ENCODE peak calls at places on chromosome 11, in nine cellular contexts. Q, L, M, G, S, I, Y, A and E are unnamed samples.

GRCh38 chr11:130314184-130314748 is 451 bp downstream of the ZBTB44 start:
- DNase-seq in Q (peak; percentile 59), L (peak; percentile 15), M (peak; percentile 88), G (peak; percentile 40), S (peak; percentile 30), I (peak; percentile 62), Y (no peak), A (peak; percentile 86), E (no peak)

GRCh38 chr11:122137081-122137793 is 21.2 kb upstream of the BLID start:
- DNase-seq in Q (no peak), L (peak; percentile 67), M (no peak), G (peak; percentile 91), S (peak; percentile 88), I (peak; percentile 96), Y (peak; percentile 95), A (no peak), E (peak; percentile 91)

GRCh38 chr11:36070215-36070976 is 126.5 kb downstream of the LDLRAD3 start:
- DNase-seq in Q (no peak), L (no peak), M (no peak), G (no peak), S (no peak), I (no peak), Y (no peak), A (no peak), E (no peak)

GRCh38 chr11:74134661-74135515 is 35.9 kb downstream of the C2CD3 start:
- DNase-seq in Q (no peak), L (peak; percentile 42), M (no peak), G (peak; percentile 37), S (no peak), I (no peak), Y (no peak), A (no peak), E (no peak)

GRCh38 chr11:132423266-132423665 is 1052.9 kb downstream of the NTM start:
- DNase-seq in Q (no peak), L (no peak), M (no peak), G (no peak), S (no peak), I (no peak), Y (no peak), A (no peak), E (no peak)

GRCh38 chr11:105296806-105297205 is 157.2 kb upstream of the CARD18 start:
- DNase-seq in Q (no peak), L (no peak), M (no peak), G (no peak), S (no peak), I (no peak), Y (no peak), A (no peak), E (no peak)

GRCh38 chr11:66069715-66070603 is at the start of gene PACS1:
- DNase-seq in Q (peak; percentile 80), L (peak; percentile 58), M (peak; percentile 92), G (peak; percentile 76), S (peak; percentile 88), I (peak; percentile 81), Y (no peak), A (peak; percentile 85), E (peak; percentile 86)

GRCh38 chr11:126502159-126502558 is 146.7 kb downstream of the ST3GAL4 start:
- DNase-seq in Q (no peak), L (no peak), M (peak; percentile 22), G (no peak), S (no peak), I (no peak), Y (no peak), A (no peak), E (no peak)

GRCh38 chr11:31805037-31805628 is 6.0 kb downstream of the PAX6 start:
- DNase-seq in Q (no peak), L (no peak), M (no peak), G (no peak), S (no peak), I (no peak), Y (no peak), A (no peak), E (no peak)

DNA sequence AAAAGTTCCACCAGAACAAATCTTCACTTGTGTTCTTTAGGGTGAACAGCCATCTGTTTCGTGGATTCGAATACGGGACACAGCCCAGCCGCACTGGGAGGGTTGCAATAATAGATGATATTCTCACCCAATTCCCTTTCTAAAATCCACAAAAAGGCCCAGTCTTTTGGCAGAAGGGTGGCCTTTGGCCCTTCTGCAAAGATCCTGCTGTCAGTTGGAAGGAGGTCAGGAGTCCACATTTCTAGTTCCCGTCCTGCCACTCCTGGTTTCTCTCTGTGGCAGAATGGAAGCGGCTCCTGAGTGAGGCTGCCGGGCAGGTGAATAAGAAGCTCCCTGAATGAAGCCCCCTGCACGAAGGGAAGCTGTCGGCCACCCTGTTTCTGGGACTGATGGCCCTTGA is 11.2 kb upstream of the LINC01488 start:
- DNase-seq in Q (no peak), L (no peak), M (no peak), G (no peak), S (no peak), I (no peak), Y (no peak), A (peak; percentile 60), E (no peak)
- TF ChIP-seq CTCF in Q (no peak), L (no peak), M (no peak), G (no peak), S (no peak), I (no peak), Y (no peak), A (no peak), E (no peak)

DNA sequence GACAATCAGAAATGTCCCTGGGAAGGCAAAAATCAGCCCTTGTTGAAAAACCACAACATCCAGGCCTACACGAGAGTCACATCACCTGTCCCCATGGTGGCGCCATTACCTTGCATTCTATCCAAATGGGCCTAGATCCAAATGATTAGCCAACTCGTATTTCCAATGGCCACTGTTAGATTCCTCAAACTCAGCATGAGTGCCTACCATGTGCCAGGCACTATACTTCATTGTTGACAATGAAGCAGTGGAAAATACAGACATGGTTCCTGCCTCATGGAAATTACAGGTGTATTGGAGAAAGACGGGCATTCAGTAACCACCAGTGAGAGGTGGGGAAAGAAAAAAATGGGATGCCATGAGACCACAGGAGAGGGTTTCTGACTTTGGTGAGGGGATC is 29.8 kb upstream of the CREB3L1 start:
- DNase-seq in Q (peak; percentile 73), L (peak; percentile 47), M (no peak), G (peak; percentile 52), S (peak; percentile 68), I (peak; percentile 77), Y (peak; percentile 72), A (peak; percentile 57), E (peak; percentile 80)
- TF ChIP-seq CTCF in Q (peak; percentile 16), L (peak; percentile 61), M (peak; percentile 45), G (peak; percentile 31), S (peak; percentile 19), I (peak; percentile 75), Y (peak; percentile 75), A (peak; percentile 13), E (peak; percentile 82)

GRCh38 chr11:6096417-6096816 is 11.1 kb upstream of the OR56B4 start:
- DNase-seq in Q (no peak), L (no peak), M (no peak), G (no peak), S (peak; percentile 21), I (no peak), Y (no peak), A (no peak), E (no peak)
- TF ChIP-seq CTCF in Q (no peak), L (no peak), M (no peak), G (no peak), S (no peak), I (no peak), Y (no peak), A (no peak), E (no peak)

DNA sequence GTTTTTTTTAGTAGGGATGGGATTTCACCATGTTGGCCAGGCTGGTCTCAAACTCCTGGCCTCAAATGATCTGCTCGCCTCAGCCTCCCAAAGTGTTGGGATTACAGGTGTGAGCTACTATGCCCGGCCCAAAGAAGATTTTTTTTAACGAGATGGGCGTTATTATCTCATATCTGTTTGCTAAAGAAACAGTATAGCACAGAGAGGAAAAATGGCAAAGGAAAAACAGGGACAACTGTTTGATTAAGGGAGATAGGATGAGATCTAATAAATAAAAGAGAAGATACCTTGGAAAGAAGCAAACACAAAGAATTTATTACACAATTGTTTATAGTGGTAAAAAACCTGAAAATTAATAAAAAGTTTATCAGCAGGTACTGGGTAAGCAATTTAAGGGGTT is 10.4 kb upstream of the CEP295 start:
- DNase-seq in Q (no peak), L (no peak), M (no peak), G (no peak), S (no peak), I (no peak), Y (no peak), A (no peak), E (no peak)
- TF ChIP-seq CTCF in Q (no peak), L (no peak), M (no peak), G (no peak), S (no peak), I (no peak), Y (no peak), A (no peak), E (no peak)